ENCODE peak calls at places on chromosomes 1 and 21, in eight cellular contexts. K is tibial nerve; N is AG10803; O is endothelial cell; B is thoracic aorta; S is CD14-positive monocyte; E is neural progenitor cell; Y is CD4-positive, alpha-beta T cell. M is an unnamed sample.

GRCh38 chr21:17793675-17794123 is 25.5 kb downstream of the C21orf91 start:
- DNase-seq in K (no peak), N (peak), O (no peak), B (no peak), S (no peak), E (no peak), Y (no peak), M (peak)

GRCh38 chr1:17094664-17095063 is 24.6 kb downstream of the PADI2 start:
- DNase-seq in K (no peak), N (no peak), O (no peak), B (no peak), S (no peak), E (no peak), Y (no peak), M (no peak)

GRCh38 chr1:183989078-183989577 is 48.4 kb downstream of the COLGALT2 start:
- DNase-seq in K (no peak), N (peak), O (no peak), B (peak), S (no peak), E (no peak), Y (no peak), M (peak)

GRCh38 chr1:165915480-165916395 is 88.3 kb downstream of the UCK2 start:
- DNase-seq in K (no peak), N (no peak), O (no peak), B (no peak), S (no peak), E (no peak), Y (no peak), M (no peak)

GRCh38 chr1:191086910-191087309 is 609.2 kb upstream of the BRINP3 start:
- DNase-seq in K (no peak), N (no peak), O (no peak), B (no peak), S (no peak), E (no peak), Y (no peak), M (no peak)

GRCh38 chr21:36976228-36976627 is 9.8 kb upstream of the HLCS start:
- DNase-seq in K (no peak), N (no peak), O (no peak), B (no peak), S (no peak), E (no peak), Y (no peak), M (no peak)

GRCh38 chr1:22325531-22326371 is 125.9 kb upstream of the ZBTB40 start:
- DNase-seq in K (no peak), N (no peak), O (no peak), B (no peak), S (no peak), E (no peak), Y (no peak), M (no peak)

GRCh38 chr1:234612352-234613127 is 2.6 kb upstream of the IRF2BP2 start:
- DNase-seq in K (peak), N (peak), O (no peak), B (peak), S (peak), E (peak), Y (peak), M (peak)

GRCh38 chr21:37642493-37642892 is 273.8 kb downstream of the KCNJ6 start:
- DNase-seq in K (no peak), N (no peak), O (no peak), B (no peak), S (no peak), E (peak), Y (peak), M (no peak)

GRCh38 chr1:21573971-21574458 is 64.8 kb downstream of the ALPL start:
- DNase-seq in K (no peak), N (peak), O (peak), B (no peak), S (no peak), E (peak), Y (no peak), M (peak)

GRCh38 chr1:47431534-47431933 is 6.3 kb upstream of the FOXD2 start:
- DNase-seq in K (no peak), N (peak), O (no peak), B (no peak), S (no peak), E (no peak), Y (no peak), M (peak)

GRCh38 chr1:12172959-12173358 is 6.2 kb downstream of the TNFRSF1B start:
- DNase-seq in K (no peak), N (no peak), O (no peak), B (no peak), S (no peak), E (no peak), Y (no peak), M (no peak)

GRCh38 chr1:200518524-200518923 is 102.0 kb downstream of the KIF14 start:
- DNase-seq in K (no peak), N (no peak), O (no peak), B (no peak), S (no peak), E (no peak), Y (no peak), M (no peak)

GRCh38 chr1:156816561-156817328 is at the start of gene SH2D2A:
- DNase-seq in K (no peak), N (peak), O (no peak), B (no peak), S (peak), E (no peak), Y (peak), M (peak)

DNA sequence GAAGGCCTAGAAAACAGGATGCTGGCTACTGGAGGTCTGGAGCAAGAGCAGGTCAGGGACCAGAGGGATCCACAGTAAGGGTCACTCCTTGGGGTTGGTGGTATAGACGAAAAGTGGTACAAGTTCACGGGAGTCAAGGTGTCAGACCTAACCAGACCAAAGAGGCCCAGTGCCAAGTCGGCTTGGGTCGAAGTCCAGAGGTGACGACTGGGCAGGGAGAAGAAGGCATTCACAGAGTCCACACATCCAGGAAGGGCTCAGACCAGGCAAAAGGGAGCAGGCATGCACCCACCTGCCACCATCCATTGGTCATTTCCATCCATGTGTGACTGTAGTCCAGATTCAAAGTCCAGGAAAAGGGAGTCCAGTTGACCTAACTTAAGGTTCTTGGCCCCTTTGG is 27.1 kb upstream of the SYT6 start:
- DNase-seq in K (no peak), N (no peak), O (no peak), B (no peak), S (no peak), E (no peak), Y (no peak), M (no peak)
- TF ChIP-seq CTCF in K (no peak), N (no peak), O (no peak), B (no peak), S (no peak), E (no peak), Y (no peak), M (no peak)

GRCh38 chr1:231206856-231207255 is 34.2 kb upstream of the GNPAT start:
- DNase-seq in K (no peak), N (no peak), O (no peak), B (no peak), S (peak), E (peak), Y (no peak), M (no peak)
- TF ChIP-seq CTCF in K (no peak), N (no peak), O (no peak), B (no peak), S (no peak), E (peak), Y (no peak), M (no peak)

DNA sequence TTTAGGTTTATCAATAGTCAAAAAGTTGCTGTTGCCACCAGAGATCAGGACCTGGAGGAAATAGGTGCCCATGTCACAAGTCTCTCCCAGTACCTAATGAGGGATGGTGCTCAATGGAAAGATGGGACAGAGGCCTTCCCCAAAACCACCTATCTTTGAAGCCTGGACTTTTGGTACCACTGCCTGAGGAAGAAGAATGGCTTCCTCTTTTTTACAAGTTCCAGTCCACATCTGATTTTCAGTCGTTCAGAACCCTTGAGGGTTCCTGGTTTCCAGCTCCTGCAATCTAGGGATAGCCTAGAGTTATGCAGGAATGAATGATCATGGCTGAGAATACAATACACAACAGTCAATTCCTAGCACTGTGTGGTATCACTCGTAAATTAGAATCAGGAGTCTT is 5.7 kb downstream of the CATSPERE start:
- DNase-seq in K (no peak), N (no peak), O (no peak), B (no peak), S (no peak), E (no peak), Y (no peak), M (no peak)
- TF ChIP-seq CTCF in K (no peak), N (no peak), O (no peak), B (no peak), S (no peak), E (no peak), Y (no peak), M (no peak)

DNA sequence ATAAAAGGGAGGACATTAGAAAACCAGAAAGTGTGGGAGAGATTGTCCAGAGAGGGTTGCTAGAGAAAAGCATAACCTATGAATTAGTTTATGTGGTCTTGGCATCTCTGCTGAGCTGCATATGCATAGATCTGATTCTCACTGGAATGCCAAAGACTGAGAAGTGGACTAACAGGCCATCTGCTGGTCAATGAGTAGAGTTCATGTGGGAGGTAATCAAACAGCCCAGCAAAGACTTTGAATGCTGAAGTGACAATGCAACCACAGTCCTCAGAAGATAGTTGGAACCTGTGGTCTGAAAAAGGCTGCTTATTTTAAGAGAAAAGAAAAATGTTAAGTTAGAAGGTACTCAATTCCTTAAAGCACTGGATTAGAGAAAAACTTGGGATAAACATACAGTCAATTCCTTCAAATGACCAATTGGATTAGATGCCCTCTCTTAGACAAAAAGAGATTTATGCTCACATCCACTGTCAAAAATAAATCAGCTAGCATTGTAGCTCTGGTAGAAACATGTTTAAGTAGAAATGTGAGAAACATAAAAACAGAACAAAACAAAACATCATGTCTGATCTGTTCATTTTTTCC is 382.8 kb downstream of the AMY1C start:
- DNase-seq in K (no peak), N (no peak), O (peak), B (no peak), S (no peak), E (peak), Y (no peak), M (peak)
- TF ChIP-seq CTCF in K (no peak), N (no peak), O (peak), B (no peak), S (no peak), E (peak), Y (no peak), M (no peak)

DNA sequence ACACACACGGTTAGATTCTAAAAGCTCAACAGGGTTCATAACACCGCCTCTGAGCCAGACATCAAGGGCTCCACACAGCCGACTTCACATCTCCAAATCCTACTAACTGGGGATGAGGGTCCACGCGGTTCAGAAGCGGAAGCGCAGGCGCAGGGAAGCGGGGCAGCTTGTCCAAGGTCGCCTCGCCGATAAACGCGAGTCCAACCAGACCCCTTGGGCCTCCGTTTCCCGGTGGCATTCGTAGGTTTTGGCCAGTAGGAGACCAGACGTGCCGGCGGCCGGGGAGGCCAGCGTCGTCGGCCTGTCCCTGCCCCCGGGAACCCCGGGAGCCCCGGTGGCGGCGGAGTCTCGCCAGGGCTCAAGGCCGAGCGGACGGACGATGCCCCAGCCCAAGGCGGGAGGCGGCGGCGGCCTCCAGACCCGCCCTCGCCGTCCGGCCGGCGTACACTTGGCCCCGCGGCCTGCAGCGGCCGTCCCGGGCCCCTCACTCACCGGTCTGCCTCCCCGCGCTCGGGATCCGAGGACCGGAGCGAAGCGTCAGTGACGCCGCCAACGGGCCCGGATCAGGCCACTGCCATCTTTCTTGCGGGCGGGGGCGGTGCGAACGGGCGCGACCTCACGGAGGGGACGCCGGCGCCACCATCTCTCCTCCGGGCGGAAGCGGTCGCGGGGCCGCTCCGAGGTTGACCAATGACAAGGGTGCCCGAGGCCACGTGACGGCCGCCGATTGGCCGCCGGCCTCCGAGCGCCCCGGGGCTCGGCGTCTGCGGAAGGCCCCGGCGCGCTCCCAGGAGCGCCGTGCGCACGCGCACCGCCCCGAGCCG is at the start of gene SDF4:
- DNase-seq in K (peak), N (peak), O (peak), B (peak), S (peak), E (peak), Y (peak), M (peak)
- TF ChIP-seq CTCF in K (no peak), N (no peak), O (peak), B (peak), S (no peak), E (no peak), Y (no peak), M (no peak)

GRCh38 chr1:40664791-40665190 is 691 bp downstream of the RIMS3 start:
- DNase-seq in K (no peak), N (no peak), O (no peak), B (no peak), S (no peak), E (no peak), Y (no peak), M (no peak)

GRCh38 chr1:40664167-40664537 is 1.3 kb downstream of the RIMS3 start:
- DNase-seq in K (no peak), N (no peak), O (no peak), B (no peak), S (no peak), E (no peak), Y (no peak), M (no peak)

GRCh38 chr1:40663324-40664166 is 1.9 kb downstream of the RIMS3 start:
- DNase-seq in K (no peak), N (no peak), O (no peak), B (no peak), S (no peak), E (no peak), Y (no peak), M (no peak)

GRCh38 chr1:40662864-40663263 is 2.6 kb downstream of the RIMS3 start:
- DNase-seq in K (no peak), N (peak), O (no peak), B (no peak), S (no peak), E (no peak), Y (no peak), M (no peak)

DNA sequence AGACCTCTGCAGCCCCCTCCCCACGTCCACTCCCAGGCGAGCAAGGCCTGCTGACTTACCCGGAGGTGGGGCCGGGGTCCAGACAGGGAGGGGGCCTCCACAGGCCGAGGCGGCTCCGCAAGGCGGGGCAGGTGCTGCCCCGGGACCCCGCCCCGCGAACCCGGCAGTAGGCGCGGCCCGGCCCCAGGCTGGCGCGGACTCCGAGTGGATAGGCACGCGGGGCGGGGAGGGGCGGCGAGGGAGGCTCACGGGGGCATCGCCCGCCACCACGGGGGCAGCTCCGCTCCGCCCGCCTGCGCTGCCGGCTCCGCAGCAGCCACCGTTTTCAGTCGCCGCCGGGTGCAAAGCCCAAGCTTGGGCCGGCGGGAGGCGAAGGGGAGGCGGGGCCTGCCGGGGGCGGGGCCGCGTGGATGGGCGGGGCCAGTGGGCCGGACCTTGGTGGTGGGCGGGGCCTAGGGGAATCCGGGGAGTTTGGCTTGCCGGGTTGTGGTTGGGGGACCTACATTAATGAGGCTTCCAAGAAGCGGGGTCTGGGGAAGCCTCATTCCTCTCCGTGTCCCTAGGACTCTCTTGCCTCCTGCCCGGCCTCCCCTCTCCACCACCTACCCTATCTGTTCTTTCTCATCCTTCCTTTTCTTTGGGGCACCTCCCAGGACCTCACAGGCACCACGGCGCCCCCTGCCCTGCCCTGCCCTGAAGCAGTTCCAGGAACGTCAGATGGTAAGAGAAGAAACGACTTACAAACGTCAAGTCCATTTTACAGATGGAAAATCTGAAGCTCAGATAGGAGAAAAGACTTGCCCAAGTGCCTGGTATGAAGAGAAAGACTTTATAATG is at the start of gene RIMS3:
- DNase-seq in K (peak), N (peak), O (peak), B (peak), S (peak), E (peak), Y (peak), M (peak)
- TF ChIP-seq CTCF in K (no peak), N (no peak), O (no peak), B (no peak), S (peak), E (peak), Y (no peak), M (no peak)

GRCh38 chr1:52842643-52843310 is at the start of gene ZYG11A:
- DNase-seq in K (no peak), N (peak), O (peak), B (no peak), S (no peak), E (peak), Y (peak), M (peak)
- TF ChIP-seq CTCF in K (no peak), N (peak), O (peak), B (peak), S (peak), E (peak), Y (peak), M (no peak)

GRCh38 chr1:51960262-51960661 is 30.2 kb downstream of the RAB3B start:
- DNase-seq in K (no peak), N (no peak), O (peak), B (no peak), S (no peak), E (no peak), Y (no peak), M (no peak)
- TF ChIP-seq CTCF in K (no peak), N (no peak), O (no peak), B (no peak), S (no peak), E (no peak), Y (no peak), M (no peak)

DNA sequence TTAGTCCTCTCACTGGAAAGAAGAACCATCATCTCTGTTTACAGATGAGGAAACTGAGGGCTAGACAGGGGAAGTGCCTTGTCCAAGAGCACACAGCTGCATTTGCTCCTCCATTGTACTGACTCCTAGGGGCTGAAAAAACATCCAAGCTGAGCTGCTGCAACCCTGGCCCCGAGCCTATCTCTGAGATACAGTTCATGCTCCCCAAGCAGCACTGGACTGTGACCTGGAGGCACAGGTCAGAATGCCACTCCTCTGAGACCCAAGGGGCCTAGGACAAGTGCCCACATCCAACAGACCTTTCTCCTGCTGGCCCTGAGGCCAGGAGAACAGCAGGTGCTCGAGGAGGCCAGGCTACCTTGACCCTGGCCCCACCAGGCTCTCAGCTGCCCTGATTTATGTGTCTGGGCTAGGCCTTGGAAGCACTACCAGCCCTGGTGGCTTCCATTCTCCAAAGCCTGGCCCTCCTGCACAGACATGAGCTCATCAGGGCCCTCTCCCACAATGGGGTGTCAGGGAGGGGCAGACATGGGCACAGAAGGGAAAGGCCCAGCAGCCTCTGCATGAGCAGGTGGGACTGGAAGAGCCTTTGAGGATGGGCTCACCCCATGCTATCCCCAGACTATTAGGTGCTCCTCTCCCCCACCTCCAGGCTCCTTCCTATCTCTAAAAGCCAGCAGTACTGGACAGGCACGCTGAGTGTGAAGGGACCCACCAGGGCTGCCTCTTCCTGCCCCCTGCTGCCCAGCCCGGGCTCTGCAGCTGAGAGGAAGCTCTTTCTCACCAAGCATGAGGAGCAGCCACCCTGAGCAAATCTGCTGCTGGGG is 18.9 kb downstream of the ADGRB2 start:
- DNase-seq in K (no peak), N (peak), O (peak), B (no peak), S (no peak), E (peak), Y (no peak), M (peak)
- TF ChIP-seq CTCF in K (peak), N (peak), O (peak), B (peak), S (peak), E (peak), Y (peak), M (peak)

GRCh38 chr1:168819668-168820067 is 90.7 kb upstream of the DPT start:
- DNase-seq in K (no peak), N (no peak), O (no peak), B (no peak), S (no peak), E (no peak), Y (no peak), M (no peak)
- TF ChIP-seq CTCF in K (no peak), N (no peak), O (no peak), B (no peak), S (no peak), E (no peak), Y (no peak), M (no peak)

M was measured in fibroblast of mammary gland.